ENCODE peak calls at places on chromosomes 2 and 18, in five cellular contexts. R is endothelial cell of umbilical vein, A is transverse colon, Q is HCT116, G is sigmoid colon. F is an unnamed sample.

GRCh38 chr2:69575926-69576325 is 67.6 kb downstream of the AAK1 start:
- DNase-seq in R (no peak), G (no peak), Q (no peak), A (no peak), F (no peak)

GRCh38 chr2:127423476-127423840 is 5.2 kb downstream of the PROC start:
- DNase-seq in Q (no peak), R (no peak), G (no peak), A (peak; percentile 68), F (no peak)

GRCh38 chr2:108968619-108969018 is 20.4 kb downstream of the EDAR start:
- DNase-seq in R (no peak), A (peak; percentile 69), Q (no peak), G (no peak), F (no peak)

GRCh38 chr2:120177011-120177621 is 46.1 kb downstream of the TMEM185B start:
- DNase-seq in G (no peak), R (peak; percentile 20), A (peak; percentile 69), Q (no peak), F (peak; percentile 96)

GRCh38 chr2:190182071-190182524 is 119.6 kb upstream of the MSTN start:
- DNase-seq in R (no peak), Q (no peak), G (no peak), A (no peak), F (no peak)

GRCh38 chr2:161427413-161428239 is 11.5 kb downstream of the TBR1 start:
- DNase-seq in A (no peak), Q (no peak), R (no peak), G (no peak), F (no peak)

GRCh38 chr2:1854747-1855146 is 110.4 kb upstream of the PXDN start:
- DNase-seq in A (no peak), G (no peak), R (no peak), Q (no peak), F (no peak)

GRCh38 chr2:187906021-187906420 is 351.8 kb upstream of the TFPI start:
- DNase-seq in Q (no peak), A (no peak), G (no peak), R (no peak), F (no peak)

GRCh38 chr2:109166811-109167210 is 37.8 kb downstream of the SH3RF3 start:
- DNase-seq in A (no peak), Q (no peak), R (no peak), G (no peak), F (no peak)

GRCh38 chr2:231666171-231667095 is 41.9 kb upstream of the PTMA start:
- DNase-seq in G (peak; percentile 99), A (peak; percentile 97), Q (peak; percentile 94), R (peak; percentile 63), F (peak; percentile 95)
- TF ChIP-seq POLR2A in G (peak; percentile 96), A (peak; percentile 99), Q (peak; percentile 93), R (peak; percentile 70), F (peak; percentile 83)

DNA sequence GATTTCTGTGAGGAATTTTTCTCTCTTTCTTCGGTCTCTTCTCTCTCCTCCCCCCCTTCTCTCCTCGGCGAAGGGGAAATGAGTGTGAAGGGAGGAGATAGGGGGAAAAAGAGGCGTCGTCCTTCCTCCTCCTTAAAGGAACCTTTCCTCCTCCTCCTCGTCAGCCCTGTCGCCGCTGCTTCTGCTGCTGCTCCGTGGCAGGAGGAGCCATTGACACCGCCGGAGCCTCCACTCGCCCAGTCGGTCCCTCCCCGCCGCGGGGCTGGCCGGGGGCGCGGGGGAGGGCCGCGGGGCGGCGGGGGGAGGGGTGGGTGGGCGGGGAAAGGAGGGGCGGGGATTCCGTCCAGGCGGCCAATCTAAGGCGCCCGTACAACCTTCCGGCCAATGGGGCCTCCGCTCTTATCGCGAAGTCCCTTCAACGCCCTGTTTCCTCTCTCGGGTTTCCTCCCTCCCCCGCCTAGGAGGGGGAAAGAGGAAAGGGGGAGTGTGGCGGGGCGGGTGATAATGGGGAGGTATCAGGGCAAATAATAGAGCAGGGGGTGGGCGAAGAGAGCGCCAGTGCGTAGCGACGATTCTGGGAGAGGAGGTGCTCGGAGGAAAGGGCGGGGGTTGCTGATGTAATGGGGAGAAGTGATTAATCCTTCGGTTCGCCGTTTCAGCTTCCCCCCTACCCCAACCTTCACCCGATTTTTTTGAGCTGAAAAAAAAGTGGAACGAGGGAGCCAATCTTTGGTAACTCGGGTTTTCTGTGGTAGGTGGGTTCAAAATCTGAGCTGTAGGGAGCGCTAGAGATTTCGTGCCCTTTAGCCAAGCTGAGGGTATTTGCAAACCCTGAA is at the start of gene FBXO11:
- DNase-seq in G (peak; percentile 98), Q (peak; percentile 97), A (peak; percentile 94), R (peak; percentile 99), F (peak; percentile 98)
- TF ChIP-seq POLR2AphosphoS5 in G (peak; percentile 91), Q (peak; percentile 71), A (peak; percentile 94), R (peak; percentile 71), F (peak; percentile 96)

GRCh38 chr2:173075781-173076556 is at the start of gene MAP3K20:
- DNase-seq in A (peak; percentile 70), Q (no peak), G (peak; percentile 92), R (peak; percentile 70), F (peak; percentile 94)
- TF ChIP-seq POLR2A in A (no peak), Q (no peak), G (no peak), R (peak; percentile 54), F (peak; percentile 51)

GRCh38 chr2:157830696-157831570 is 45.2 kb downstream of the ACVR1 start:
- DNase-seq in Q (peak; percentile 67), A (no peak), R (peak; percentile 92), G (no peak), F (no peak)
- TF ChIP-seq POLR2AphosphoS5 in Q (no peak), A (peak; percentile 72), R (no peak), G (peak; percentile 81), F (no peak)

GRCh38 chr2:84939426-84940087 is 31.4 kb upstream of the KCMF1 start:
- DNase-seq in R (no peak), Q (no peak), G (peak; percentile 41), A (peak; percentile 80), F (peak; percentile 85)
- TF ChIP-seq POLR2A in R (no peak), Q (no peak), G (no peak), A (no peak), F (no peak)

GRCh38 chr18:74857901-74858300 is 260.2 kb downstream of the ZNF407 start:
- DNase-seq in A (no peak), R (no peak), G (no peak), Q (no peak), F (no peak)

GRCh38 chr18:74856967-74857366 is 259.3 kb downstream of the ZNF407 start:
- DNase-seq in Q (no peak), R (no peak), G (no peak), A (no peak), F (no peak)

GRCh38 chr18:74861154-74861553 is 263.5 kb downstream of the ZNF407 start:
- DNase-seq in Q (no peak), A (no peak), G (no peak), R (peak; percentile 6), F (no peak)

GRCh38 chr18:74866577-74866976 is 268.9 kb downstream of the ZNF407 start:
- DNase-seq in G (no peak), A (no peak), Q (no peak), R (no peak), F (no peak)

GRCh38 chr18:74862094-74862493 is 264.4 kb downstream of the ZNF407 start:
- DNase-seq in A (no peak), Q (no peak), G (peak; percentile 81), R (no peak), F (no peak)
- TF ChIP-seq POLR2AphosphoS5 in A (no peak), Q (no peak), G (peak; percentile 32), R (no peak), F (no peak)

GRCh38 chr18:54607213-54607934 is 16.3 kb downstream of the DYNAP start:
- DNase-seq in G (no peak), A (peak; percentile 38), Q (no peak), R (peak; percentile 27), F (no peak)
- TF ChIP-seq POLR2A in G (no peak), A (peak; percentile 57), Q (no peak), R (no peak), F (no peak)

GRCh38 chr2:202286595-202286994 is 21.0 kb downstream of the NOP58 start:
- DNase-seq in G (no peak), A (no peak), Q (no peak), R (no peak), F (no peak)
- TF ChIP-seq POLR2AphosphoS5 in G (no peak), A (no peak), Q (no peak), R (no peak), F (no peak)

DNA sequence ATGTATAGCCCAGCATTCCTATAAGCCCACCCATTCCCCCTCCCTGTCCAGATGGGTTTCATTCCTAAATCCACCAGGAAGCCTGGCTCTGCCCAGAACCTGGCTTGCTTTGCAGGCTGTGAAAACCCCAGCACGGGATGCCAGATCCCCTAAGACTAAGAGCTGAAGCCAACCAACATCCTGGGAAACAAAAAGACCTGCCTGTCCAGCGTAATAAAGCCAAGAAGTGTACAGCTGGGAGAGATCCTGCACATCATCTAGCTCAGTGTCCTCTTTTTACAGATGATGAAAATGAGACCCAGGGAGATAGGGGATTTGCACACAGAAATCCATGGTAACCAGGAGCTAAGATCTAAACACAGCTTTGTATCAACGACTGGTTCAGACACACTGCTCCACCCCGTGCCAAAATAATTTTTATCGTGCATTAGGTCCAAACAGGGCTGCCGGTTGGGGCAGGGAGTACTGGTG is 3.0 kb downstream of the RND3 start:
- DNase-seq in R (peak; percentile 37), G (peak; percentile 65), A (no peak), Q (no peak), F (no peak)
- TF ChIP-seq POLR2A in R (no peak), G (no peak), A (no peak), Q (no peak), F (no peak)

F was measured in spleen.